ENCODE peak calls at places on chromosomes 13 and 19, in seven cellular contexts. B is AG04449, E is H7, D is cardiac muscle cell, M is AG04450, S is body of pancreas, H is psoas muscle. T is an unnamed sample.

GRCh38 chr19:3576696-3577443 is 4.1 kb downstream of the HMG20B start:
- DNase-seq in B (no peak), E (peak), D (peak), M (no peak), S (peak), H (peak), T (peak)

GRCh38 chr19:16441661-16442071 is 30.1 kb downstream of the EPS15L1 start:
- DNase-seq in B (no peak), E (peak), D (no peak), M (no peak), S (no peak), H (no peak), T (no peak)

GRCh38 chr13:27264181-27264580 is 6.4 kb upstream of the RASL11A start:
- DNase-seq in B (no peak), E (no peak), D (peak), M (peak), S (peak), H (no peak), T (peak)

GRCh38 chr13:43136940-43137574 is 113.7 kb downstream of the DNAJC15 start:
- DNase-seq in B (no peak), E (no peak), D (no peak), M (no peak), S (no peak), H (no peak), T (no peak)

GRCh38 chr13:59774511-59774911 is 389.2 kb downstream of the DIAPH3 start:
- DNase-seq in B (peak), E (no peak), D (peak), M (peak), S (no peak), H (no peak), T (peak)

GRCh38 chr19:44887648-44888047 is 3.4 kb upstream of the TOMM40 start:
- DNase-seq in B (no peak), E (no peak), D (no peak), M (no peak), S (no peak), H (no peak), T (no peak)

GRCh38 chr19:55418185-55418584 is 10.6 kb upstream of the UBE2S start:
- DNase-seq in B (peak), E (peak), D (peak), M (peak), S (peak), H (no peak), T (peak)

GRCh38 chr13:27036236-27036981 is 135.2 kb downstream of the USP12 start:
- DNase-seq in B (no peak), E (no peak), D (peak), M (no peak), S (no peak), H (no peak), T (no peak)

GRCh38 chr13:111225810-111226546 is 94.5 kb upstream of the TEX29 start:
- DNase-seq in B (no peak), E (no peak), D (no peak), M (no peak), S (no peak), H (no peak), T (no peak)

GRCh38 chr19:53671621-53672111 is 39.9 kb downstream of the DPRX start:
- DNase-seq in B (no peak), E (peak), D (no peak), M (no peak), S (no peak), H (no peak), T (no peak)

GRCh38 chr19:48511321-48511731 is 309 bp downstream of the LMTK3 start:
- DNase-seq in B (no peak), E (no peak), D (no peak), M (no peak), S (no peak), H (no peak), T (no peak)

GRCh38 chr19:48514123-48514458 is 2.5 kb upstream of the LMTK3 start:
- DNase-seq in B (no peak), E (peak), D (no peak), M (no peak), S (no peak), H (no peak), T (no peak)

GRCh38 chr19:48511800-48512503 is at the start of gene LMTK3:
- DNase-seq in B (no peak), E (peak), D (peak), M (no peak), S (peak), H (no peak), T (no peak)

GRCh38 chr19:48513289-48514122 is 1.9 kb upstream of the LMTK3 start:
- DNase-seq in B (no peak), E (peak), D (peak), M (no peak), S (peak), H (peak), T (no peak)

GRCh38 chr19:48512504-48513288 is 1.1 kb upstream of the LMTK3 start:
- DNase-seq in B (no peak), E (no peak), D (no peak), M (no peak), S (no peak), H (no peak), T (no peak)
- H3K4me3 ChIP-seq in B (no peak), E (no peak), D (no peak), M (no peak), S (no peak), H (no peak), T (no peak)

DNA sequence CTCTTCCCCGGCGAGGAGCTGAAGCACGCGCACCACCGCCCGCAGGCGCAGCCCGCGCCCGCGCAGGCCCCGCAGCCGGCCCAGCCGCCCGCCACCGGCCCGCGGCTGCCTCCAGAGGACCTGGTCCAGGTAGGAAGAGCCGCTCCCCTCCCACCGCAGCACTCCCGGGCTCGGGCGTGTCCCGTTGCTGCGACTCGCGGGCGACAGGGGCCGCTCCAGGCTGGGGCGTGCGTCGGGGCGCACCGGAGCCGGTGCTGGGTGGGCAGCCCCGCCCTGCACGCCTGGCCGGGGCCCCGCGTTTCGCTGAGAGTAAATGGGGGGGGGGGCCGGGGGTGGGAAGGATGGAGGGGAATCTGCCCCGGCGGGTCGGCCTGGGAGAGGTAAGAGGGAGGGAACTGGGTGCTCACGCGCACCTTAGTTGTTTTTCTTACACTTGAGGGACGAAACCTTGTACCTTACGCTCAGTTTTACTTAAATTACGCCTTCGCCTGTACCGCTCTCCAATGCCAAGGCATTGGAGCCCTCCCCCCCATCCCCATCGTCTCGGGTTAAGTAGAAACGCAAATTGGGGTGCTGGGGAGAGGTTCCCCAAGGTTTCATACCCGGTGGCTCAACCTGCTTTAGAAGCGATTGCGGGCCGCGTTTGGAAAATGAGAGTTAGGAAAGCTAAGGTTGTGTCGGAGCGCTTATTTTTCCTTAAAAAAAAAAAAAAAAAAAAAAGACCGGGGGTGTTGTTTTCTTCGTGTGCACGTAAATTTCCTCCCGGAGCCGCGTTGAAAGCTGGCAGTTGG is 850 bp downstream of the KLF5 start:
- DNase-seq in B (no peak), E (peak), D (no peak), M (no peak), S (peak), H (peak), T (no peak)
- H3K4me3 ChIP-seq in B (peak), E (peak), D (peak), M (peak), S (peak), H (peak), T (peak)

GRCh38 chr13:113815151-113816058 is 48.5 kb downstream of the GAS6 start:
- DNase-seq in B (no peak), E (no peak), D (no peak), M (no peak), S (no peak), H (no peak), T (no peak)

GRCh38 chr13:113818700-113819295 is 45.1 kb downstream of the GAS6 start:
- DNase-seq in B (no peak), E (no peak), D (no peak), M (no peak), S (no peak), H (peak), T (no peak)

GRCh38 chr13:113816248-113816924 is 47.5 kb downstream of the GAS6 start:
- DNase-seq in B (no peak), E (no peak), D (no peak), M (no peak), S (no peak), H (peak), T (no peak)

GRCh38 chr13:113817860-113818691 is 45.8 kb downstream of the GAS6 start:
- DNase-seq in B (no peak), E (no peak), D (no peak), M (no peak), S (no peak), H (peak), T (no peak)

GRCh38 chr13:113816925-113817859 is 46.7 kb downstream of the GAS6 start:
- DNase-seq in B (no peak), E (peak), D (peak), M (peak), S (peak), H (peak), T (peak)
- H3K4me3 ChIP-seq in B (no peak), E (no peak), D (no peak), M (no peak), S (no peak), H (no peak), T (no peak)

GRCh38 chr19:48629297-48629598 is 7.9 kb downstream of the DBP start:
- DNase-seq in B (no peak), E (no peak), D (no peak), M (no peak), S (no peak), H (peak), T (no peak)

GRCh38 chr19:48628486-48629296 is 8.5 kb downstream of the DBP start:
- DNase-seq in B (no peak), E (no peak), D (no peak), M (no peak), S (no peak), H (peak), T (no peak)

GRCh38 chr19:48631254-48631653 is 5.9 kb downstream of the DBP start:
- DNase-seq in B (no peak), E (no peak), D (no peak), M (no peak), S (no peak), H (no peak), T (no peak)

GRCh38 chr19:48629599-48630288 is 7.4 kb downstream of the DBP start:
- DNase-seq in B (no peak), E (peak), D (peak), M (no peak), S (no peak), H (peak), T (no peak)

GRCh38 chr19:48630289-48631036 is 6.7 kb downstream of the DBP start:
- DNase-seq in B (no peak), E (peak), D (peak), M (no peak), S (peak), H (peak), T (no peak)
- H3K4me3 ChIP-seq in B (no peak), E (peak), D (no peak), M (no peak), S (no peak), H (peak), T (peak)

GRCh38 chr19:5436948-5437306 is 18.3 kb upstream of the ZNRF4 start:
- DNase-seq in B (no peak), E (no peak), D (no peak), M (no peak), S (no peak), H (no peak), T (no peak)
- H3K4me3 ChIP-seq in B (peak), E (peak), D (peak), M (peak), S (no peak), H (no peak), T (peak)

DNA sequence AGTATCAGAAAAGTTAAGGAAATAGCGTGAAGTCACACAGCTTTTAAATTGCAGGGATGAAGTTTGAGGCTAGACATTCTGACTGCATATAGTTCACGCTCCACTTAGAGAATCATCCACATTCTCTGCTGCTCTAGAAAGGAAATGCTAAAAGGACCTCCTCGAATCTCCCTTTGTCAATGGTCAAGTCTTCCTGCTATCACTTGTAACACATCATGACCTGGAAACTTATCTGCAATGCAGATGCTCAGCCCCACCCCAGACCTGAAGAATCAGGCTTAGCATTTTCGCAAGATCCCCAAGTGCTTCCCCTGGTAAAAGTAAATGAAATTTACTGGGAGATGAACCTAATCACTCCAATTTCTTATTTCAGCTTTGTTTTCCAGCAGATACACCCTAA is 372.1 kb downstream of the LIG4 start:
- DNase-seq in B (no peak), E (no peak), D (no peak), M (no peak), S (no peak), H (no peak), T (no peak)
- H3K4me3 ChIP-seq in B (no peak), E (no peak), D (no peak), M (no peak), S (no peak), H (no peak), T (no peak)

GRCh38 chr19:49864890-49865289 is 2.5 kb downstream of the PNKP start:
- DNase-seq in B (no peak), E (no peak), D (no peak), M (no peak), S (no peak), H (no peak), T (no peak)
- H3K4me3 ChIP-seq in B (no peak), E (no peak), D (no peak), M (peak), S (no peak), H (no peak), T (no peak)

DNA sequence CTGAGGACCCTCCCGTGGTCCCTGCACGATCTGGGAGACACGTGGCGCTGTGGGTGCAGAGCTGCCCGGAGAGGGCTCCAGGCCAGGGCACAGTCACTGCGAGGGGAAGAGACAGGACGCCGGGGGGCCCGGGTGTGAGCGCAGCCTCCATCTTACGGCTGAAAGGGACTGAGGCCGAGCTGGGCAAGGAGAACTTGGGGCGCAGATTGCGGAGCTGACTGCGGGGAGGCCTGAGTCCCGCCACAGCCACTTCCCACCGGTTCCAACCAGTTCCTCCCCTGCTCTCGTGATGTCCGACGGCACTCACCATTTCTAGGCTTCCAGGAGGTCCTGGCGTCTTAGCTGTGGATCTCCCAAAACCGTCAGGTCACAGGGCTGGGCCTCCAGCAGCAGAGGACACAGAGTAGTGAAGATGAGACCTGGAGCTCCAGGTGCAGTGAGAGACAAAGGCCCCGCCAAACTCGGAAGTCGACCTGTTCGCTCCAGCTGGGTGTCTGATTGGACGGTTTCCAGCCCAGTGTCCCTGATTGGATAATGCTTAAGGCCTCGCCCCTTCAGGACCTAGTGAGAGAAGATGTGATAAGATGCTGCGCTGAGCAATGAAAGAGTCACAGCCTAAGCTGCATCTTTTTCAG is 4.8 kb upstream of the ZNF253 start:
- DNase-seq in B (no peak), E (peak), D (peak), M (no peak), S (peak), H (no peak), T (no peak)
- H3K4me3 ChIP-seq in B (no peak), E (peak), D (peak), M (no peak), S (no peak), H (no peak), T (no peak)

GRCh38 chr19:46848389-46848788 is 2.3 kb downstream of the AP2S1 start:
- DNase-seq in B (no peak), E (no peak), D (no peak), M (no peak), S (no peak), H (no peak), T (no peak)
- H3K4me3 ChIP-seq in B (no peak), E (no peak), D (no peak), M (no peak), S (no peak), H (no peak), T (no peak)